ENCODE peak calls at places on chromosomes 11 and 22, in four cellular contexts. P, C, A and U are unnamed samples.
A peak's percentile ranks its signal among the peaks of the same experiment; 100 is the strongest.

GRCh38 chr11:108697872-108698473 is 33.1 kb downstream of the DDX10 start:
- DNase-seq in P (peak; percentile 44), C (no peak), A (peak; percentile 78), U (peak; percentile 20)

GRCh38 chr11:124467376-124468061 is 22.0 kb upstream of the OR8B8 start:
- DNase-seq in P (no peak), C (no peak), A (no peak), U (no peak)

GRCh38 chr11:2527621-2528291 is 82.9 kb downstream of the KCNQ1 start:
- DNase-seq in P (no peak), C (no peak), A (no peak), U (peak; percentile 13)

GRCh38 chr22:39994566-39995345 is at the start of gene FAM83F:
- DNase-seq in P (peak; percentile 73), C (no peak), A (no peak), U (no peak)

GRCh38 chr11:32213223-32213622 is 122.3 kb downstream of the RCN1 start:
- DNase-seq in P (no peak), C (no peak), A (no peak), U (no peak)

GRCh38 chr11:706439-706956 is 467 bp downstream of the EPS8L2 start:
- DNase-seq in P (peak; percentile 52), C (no peak), A (no peak), U (no peak)

GRCh38 chr22:20464912-20465758 is 27.5 kb upstream of the SCARF2 start:
- DNase-seq in P (no peak), C (no peak), A (no peak), U (no peak)

GRCh38 chr11:16911186-16911585 is 103.0 kb downstream of the PLEKHA7 start:
- DNase-seq in P (no peak), C (no peak), A (no peak), U (no peak)

GRCh38 chr22:42683599-42684283 is 34.5 kb upstream of the CYB5R3 start:
- DNase-seq in P (no peak), C (no peak), A (no peak), U (peak; percentile 86)

GRCh38 chr11:128553662-128554392 is 33.5 kb downstream of the ETS1 start:
- DNase-seq in P (no peak), C (no peak), A (peak; percentile 30), U (no peak)
- TF ChIP-seq CTCF in P (no peak), C (no peak), A (peak; percentile 22), U (peak; percentile 2)

GRCh38 chr11:119991022-119991404 is 146.9 kb downstream of the TRIM29 start:
- DNase-seq in P (no peak), C (no peak), A (no peak), U (no peak)
- TF ChIP-seq POLR2A in P (no peak), C (no peak), A (no peak), U (no peak)

DNA sequence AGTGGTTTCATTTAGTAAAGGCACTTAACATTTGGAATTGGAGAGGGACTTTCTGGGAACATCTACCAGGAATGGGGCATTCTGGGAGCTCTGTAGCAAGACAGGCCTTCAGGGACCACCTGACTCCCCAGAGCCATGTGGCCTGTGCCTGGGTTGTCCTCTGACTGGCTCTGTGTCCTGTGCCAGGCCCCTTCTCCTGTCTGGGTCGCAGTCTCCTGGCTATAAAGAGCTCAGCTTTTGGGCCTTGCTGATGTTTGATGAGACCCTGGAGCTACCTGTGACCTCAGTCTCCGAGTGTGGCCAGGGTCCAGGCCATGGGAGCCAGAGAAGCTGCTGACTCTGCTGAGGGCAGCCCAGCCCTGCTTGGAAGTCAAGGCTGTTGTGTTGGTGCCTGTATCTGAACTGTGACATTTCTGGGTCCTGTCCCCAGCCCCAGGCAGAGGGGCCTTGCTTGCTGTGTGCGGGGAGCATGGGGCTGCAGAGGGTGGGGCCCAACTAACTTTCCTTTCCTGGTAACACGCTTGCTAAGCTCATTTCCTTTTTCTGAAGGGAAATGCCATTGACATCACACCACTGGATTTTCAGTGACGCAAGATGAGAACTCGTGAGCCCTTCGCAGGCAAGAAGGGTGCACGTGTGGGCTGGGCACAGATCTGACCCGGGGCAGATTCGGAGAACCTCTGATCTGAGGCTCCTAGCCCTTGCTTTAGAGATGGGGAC is 41.3 kb downstream of the LRRC32 start:
- DNase-seq in P (no peak), C (no peak), A (peak; percentile 94), U (peak; percentile 67)
- H3K27ac ChIP-seq in P (peak overlapping the region; percentile 73), C (peak overlapping the region; percentile 81), A (peak overlapping the region; percentile 93), U (peak overlapping the region; percentile 94)

DNA sequence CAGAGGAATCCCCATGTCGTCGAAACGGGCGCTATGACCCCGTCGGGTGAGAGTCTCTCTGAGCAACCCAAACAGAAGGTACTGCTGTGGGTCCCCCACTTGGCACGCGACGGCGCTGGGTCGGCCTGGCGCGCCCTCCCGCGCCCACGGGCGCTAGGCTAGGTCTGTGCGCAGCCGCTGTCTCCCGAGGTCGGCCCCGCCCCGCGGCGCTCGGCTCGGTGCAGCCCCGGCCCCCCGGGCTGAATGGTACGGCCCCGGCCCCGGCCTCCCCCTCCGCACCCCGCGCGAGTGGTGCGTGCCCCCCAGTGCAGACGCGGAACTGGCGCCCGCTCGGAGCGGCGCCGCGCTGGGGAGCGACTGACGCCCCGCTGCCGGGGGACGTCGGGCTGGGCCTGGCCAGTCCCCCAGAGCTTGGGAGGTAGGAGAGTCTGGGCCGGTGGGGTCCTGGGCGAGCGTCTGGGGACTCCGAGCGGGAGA is at the start of gene MADD:
- DNase-seq in P (peak; percentile 89), C (peak; percentile 68), A (peak; percentile 83), U (peak; percentile 88)
- TF ChIP-seq CTCF in P (no peak), C (no peak), A (peak; percentile 3), U (no peak)

GRCh38 chr22:46069518-46070214 is 80.7 kb upstream of the PPARA start:
- DNase-seq in P (peak; percentile 84), C (peak; percentile 93), A (peak; percentile 92), U (peak; percentile 90)

GRCh38 chr22:46071451-46072029 is 78.8 kb upstream of the PPARA start:
- DNase-seq in P (peak; percentile 91), C (peak; percentile 88), A (peak; percentile 92), U (peak; percentile 97)

GRCh38 chr22:46072030-46072881 is 78.1 kb upstream of the PPARA start:
- DNase-seq in P (peak; percentile 82), C (peak; percentile 75), A (peak; percentile 55), U (peak; percentile 49)

GRCh38 chr22:46070215-46070721 is 80.1 kb upstream of the PPARA start:
- DNase-seq in P (peak; percentile 75), C (no peak), A (peak; percentile 52), U (peak; percentile 77)

GRCh38 chr22:46070722-46071450 is 79.4 kb upstream of the PPARA start:
- DNase-seq in P (peak; percentile 71), C (no peak), A (peak; percentile 57), U (peak; percentile 60)
- TF ChIP-seq POLR2A in P (no peak), C (no peak), A (no peak), U (peak; percentile 59)

DNA sequence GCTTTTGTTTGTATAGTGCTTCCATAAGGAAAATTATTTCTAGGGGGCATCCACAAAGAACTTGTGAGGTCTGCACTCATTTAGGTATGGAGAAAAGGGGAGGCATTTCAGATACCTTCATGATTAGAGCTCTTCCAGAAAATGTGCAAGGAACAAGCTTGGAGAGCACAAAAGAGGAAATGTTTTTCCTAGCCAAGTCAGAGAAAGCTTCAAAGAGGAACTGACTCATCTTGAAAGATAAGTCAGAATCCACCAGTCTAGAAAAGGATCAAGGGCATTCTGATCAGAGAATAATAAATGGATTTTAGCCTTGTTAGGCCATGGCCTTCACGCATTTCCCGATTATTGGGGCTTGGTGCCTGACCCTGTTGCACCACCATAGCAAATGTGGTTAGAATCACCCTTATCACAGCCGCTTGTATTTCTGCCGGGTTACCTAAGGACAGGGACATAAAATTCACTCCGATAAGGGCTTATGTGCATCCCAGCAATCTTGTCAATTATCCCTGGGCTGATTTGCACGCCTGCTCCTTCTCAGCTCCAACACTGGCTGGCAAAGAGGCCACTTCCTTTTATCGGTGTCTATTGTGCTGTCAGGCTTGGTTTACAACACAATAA is 613.6 kb downstream of the SOX6 start:
- DNase-seq in P (no peak), C (no peak), A (peak; percentile 31), U (no peak)
- H3K27ac ChIP-seq in P (no peak overlapping the region), C (no peak overlapping the region), A (peak overlapping the region; percentile 29), U (no peak overlapping the region)

DNA sequence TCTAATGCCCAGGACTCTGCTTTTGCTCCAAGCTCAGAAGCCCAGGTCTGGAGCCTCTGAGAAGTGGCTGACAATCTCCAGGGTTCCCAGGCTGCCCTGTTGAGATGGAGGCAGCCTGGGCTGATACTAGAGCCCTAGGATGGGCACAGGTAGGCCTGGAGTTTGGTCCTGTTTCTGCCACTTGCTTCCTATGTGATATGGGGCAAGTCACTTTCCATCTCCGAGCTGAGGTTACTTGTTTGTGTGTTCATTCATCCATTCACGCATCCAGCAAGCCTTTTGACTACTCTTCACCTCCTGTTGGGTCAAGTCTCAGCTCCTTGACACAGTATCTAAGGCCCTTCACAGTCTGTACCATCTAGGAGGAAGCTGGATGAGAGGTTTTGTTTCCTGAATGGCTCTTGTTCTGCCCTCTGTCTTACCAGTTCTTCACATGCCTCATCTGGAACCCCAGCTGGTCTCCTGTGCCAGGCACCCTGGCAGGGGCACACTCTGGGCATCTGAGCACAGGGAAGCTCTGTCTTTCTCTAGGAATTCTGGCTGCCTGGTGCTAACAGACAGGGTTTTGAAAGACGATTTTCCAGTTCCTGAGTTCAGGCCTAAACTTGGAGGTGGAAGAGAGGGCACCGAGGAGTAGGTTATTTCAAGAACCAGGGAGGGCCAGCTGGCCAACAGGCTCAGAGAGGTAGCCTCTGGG is 53.2 kb upstream of the AMPD3 start:
- DNase-seq in P (no peak), C (no peak), A (no peak), U (no peak)
- TF ChIP-seq CTCF in P (no peak), C (no peak), A (no peak), U (no peak)

GRCh38 chr22:31615481-31615840 is 46.6 kb downstream of the PISD start:
- DNase-seq in P (no peak), C (no peak), A (no peak), U (no peak)

GRCh38 chr22:31618057-31618456 is 44.0 kb downstream of the PISD start:
- DNase-seq in P (no peak), C (no peak), A (no peak), U (no peak)

GRCh38 chr22:31615940-31616314 is 46.1 kb downstream of the PISD start:
- DNase-seq in P (no peak), C (no peak), A (no peak), U (no peak)

GRCh38 chr22:31614781-31615480 is 47.1 kb downstream of the PISD start:
- DNase-seq in P (no peak), C (no peak), A (no peak), U (no peak)

GRCh38 chr22:31616315-31616980 is 45.6 kb downstream of the PISD start:
- DNase-seq in P (no peak), C (no peak), A (no peak), U (no peak)
- TF ChIP-seq POLR2A in P (no peak), C (no peak), A (peak; percentile 19), U (no peak)